ENCODE peak calls at places on chromosomes 1 and 21, in five cellular contexts. B, Y, R, V and N are unnamed samples.

GRCh38 chr1:18951818-18952391 is 4.6 kb downstream of the IFFO2 start:
- DNase-seq in V (no peak), Y (no peak), B (no peak), R (peak; percentile 78), N (no peak)

GRCh38 chr1:53526451-53527101 is 67.4 kb downstream of the DMRTB1 start:
- DNase-seq in B (peak; percentile 45), V (no peak), R (no peak), Y (peak; percentile 71), N (peak; percentile 91)

GRCh38 chr1:238063454-238063853 is 172.7 kb upstream of the ZP4 start:
- DNase-seq in Y (no peak), V (no peak), R (no peak), B (no peak), N (no peak)

GRCh38 chr1:87325982-87326738 is 2.5 kb upstream of the LMO4 start:
- DNase-seq in V (no peak), B (peak; percentile 71), Y (peak; percentile 56), R (peak; percentile 72), N (peak; percentile 74)

GRCh38 chr1:29500651-29501050 is 264.3 kb downstream of the PTPRU start:
- DNase-seq in B (no peak), R (no peak), V (no peak), Y (no peak), N (no peak)

GRCh38 chr1:39632491-39633417 is 6.7 kb downstream of the HEYL start:
- DNase-seq in V (no peak), R (no peak), Y (peak; percentile 83), B (peak; percentile 80), N (peak; percentile 63)

GRCh38 chr1:152870831-152871730 is 7.0 kb upstream of the SMCP start:
- DNase-seq in R (peak; percentile 74), V (peak; percentile 52), B (peak; percentile 91), Y (peak; percentile 76), N (no peak)

GRCh38 chr21:14583629-14584251 is 37.6 kb upstream of the SAMSN1 start:
- DNase-seq in Y (no peak), B (no peak), R (no peak), V (no peak), N (no peak)

DNA sequence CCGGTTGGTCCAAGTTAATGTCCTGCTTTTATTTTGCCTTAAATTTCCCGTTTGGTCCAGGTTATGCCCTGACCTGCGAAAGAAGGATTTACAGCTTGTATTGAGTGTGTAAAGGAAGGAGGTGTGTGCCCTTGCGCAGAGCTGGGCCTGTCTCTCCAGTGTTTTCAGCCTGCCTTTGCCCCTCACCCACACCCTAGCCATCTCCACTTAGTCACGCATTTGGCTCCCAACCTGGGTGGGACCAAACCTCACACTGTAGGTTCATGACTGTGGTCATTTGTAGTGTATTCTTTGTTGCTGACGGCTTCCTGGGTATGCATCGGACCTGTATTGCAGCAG is 567 bp upstream of the SRSF10 start:
- DNase-seq in B (peak; percentile 47), Y (peak; percentile 58), R (no peak), V (peak; percentile 75), N (peak; percentile 43)
- H3K4me1 ChIP-seq in B (peaks cover 31% of the 10 kb centered on the region), Y (peaks cover 37% of the 10 kb centered on the region), R (peaks cover 29% of the 10 kb centered on the region), V (peaks cover 36% of the 10 kb centered on the region), N (peaks cover 42% of the 10 kb centered on the region)

DNA sequence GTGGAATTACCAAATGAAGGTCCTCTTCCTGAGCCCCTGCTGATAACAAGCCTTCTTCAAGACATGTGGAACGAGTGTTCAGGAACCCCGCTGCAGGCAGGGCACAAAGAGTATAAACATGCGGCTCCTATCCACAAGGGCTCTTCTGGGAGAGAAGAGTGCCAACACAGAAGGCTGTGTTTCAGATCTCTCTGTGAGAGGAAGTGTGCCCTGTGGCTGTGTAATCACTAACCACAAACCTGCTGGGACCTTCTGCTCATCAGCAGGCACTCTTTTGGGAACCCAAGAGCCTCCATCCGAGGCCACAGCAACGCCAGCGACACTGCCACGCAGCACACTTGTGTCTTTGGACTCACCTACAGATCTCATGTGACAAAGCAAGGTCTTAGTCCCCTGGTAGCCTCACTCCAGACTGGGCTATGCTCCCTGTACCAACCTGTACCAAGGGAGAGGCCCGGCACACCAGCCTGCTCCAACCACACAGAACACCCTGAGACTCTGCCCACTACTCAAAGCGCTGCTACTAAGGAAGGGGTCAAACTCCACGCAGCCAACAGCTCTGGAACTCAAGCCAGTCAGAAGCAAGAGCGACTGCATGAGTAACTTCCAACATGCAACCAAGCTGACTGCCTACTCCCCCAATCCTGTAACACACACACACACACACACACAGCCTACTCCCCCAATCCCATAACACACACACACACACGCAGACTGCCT is 7.8 kb downstream of the PTTG1IP start:
- DNase-seq in R (peak; percentile 32), V (no peak), B (no peak), Y (no peak), N (peak; percentile 34)
- TF ChIP-seq EZH2phosphoT487 in R (no peak), V (no peak), B (no peak), Y (no peak), N (no peak)

DNA sequence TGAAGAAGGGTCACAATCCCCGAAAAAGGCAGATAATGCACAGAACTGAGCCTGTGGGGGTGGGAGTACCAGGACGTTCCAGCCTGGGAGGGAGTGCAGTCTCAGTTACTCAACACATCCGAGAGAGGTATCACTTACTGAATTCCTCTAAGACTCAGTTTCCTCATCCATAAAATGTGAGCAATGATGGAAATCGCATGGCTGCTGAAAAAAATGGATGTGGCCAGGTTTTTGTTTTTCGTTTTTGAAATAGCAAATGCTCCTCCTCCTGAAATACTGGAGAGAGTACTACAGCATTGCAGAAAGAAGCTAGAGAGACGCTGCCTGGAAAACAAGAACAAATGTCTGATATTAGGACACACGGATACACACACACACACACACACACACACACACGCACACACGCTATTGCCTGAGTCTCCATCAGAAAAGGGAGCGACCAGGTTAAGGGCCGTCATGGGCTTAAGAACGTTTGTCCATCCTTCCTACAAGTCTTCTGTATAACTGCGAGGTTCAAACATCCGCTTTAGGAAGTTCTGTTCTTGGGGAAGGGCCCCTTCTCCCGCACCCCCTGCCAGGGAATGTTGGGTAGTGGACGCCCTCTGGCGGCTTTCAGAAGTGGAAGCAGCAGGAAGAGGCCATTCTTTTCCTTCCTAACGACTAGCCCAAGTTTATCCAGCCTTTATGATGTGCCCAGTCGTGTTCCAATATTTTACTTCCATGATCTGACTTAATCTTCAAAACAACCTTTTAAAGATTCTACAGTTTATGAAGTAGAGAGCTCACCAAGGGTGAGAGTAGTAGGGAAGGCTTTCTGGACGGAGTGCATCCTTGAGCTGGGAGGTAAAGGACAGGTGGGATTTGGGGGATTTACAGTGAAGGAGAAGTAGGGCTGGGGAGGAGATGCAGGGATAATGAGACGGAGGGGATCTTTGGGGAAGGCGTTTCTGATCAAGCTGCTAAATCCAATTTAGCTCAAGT is 699 bp upstream of the NES start:
- DNase-seq in V (no peak), B (peak; percentile 93), R (peak; percentile 45), Y (peak; percentile 82), N (peak; percentile 85)
- H3K4me3 ChIP-seq in V (peak overlapping the region; percentile 39), B (peak overlapping the region; percentile 78), R (peak overlapping the region; percentile 29), Y (peak overlapping the region; percentile 65), N (peak overlapping the region; percentile 36)

GRCh38 chr1:209485759-209486158 is 97.8 kb upstream of the CAMK1G start:
- DNase-seq in R (no peak), B (no peak), Y (no peak), V (no peak), N (no peak)
- H3K4me1 ChIP-seq in R (no peaks in the 10 kb centered on the region), B (no peaks in the 10 kb centered on the region), Y (peaks cover 6% of the 10 kb centered on the region), V (no peaks in the 10 kb centered on the region), N (no peaks in the 10 kb centered on the region)

GRCh38 chr1:202348509-202349262 is at the start of gene PPP1R12B:
- DNase-seq in Y (peak; percentile 100), R (peak; percentile 100), B (peak; percentile 100), V (peak; percentile 98), N (peak; percentile 99)

GRCh38 chr1:202355944-202356553 is 7.5 kb downstream of the PPP1R12B start:
- DNase-seq in Y (no peak), B (no peak), V (no peak), R (no peak), N (no peak)

GRCh38 chr1:202349263-202349928 is 897 bp downstream of the PPP1R12B start:
- DNase-seq in V (no peak), B (no peak), R (peak; percentile 52), Y (peak; percentile 78), N (peak; percentile 48)

GRCh38 chr1:202348005-202348508 is 442 bp upstream of the PPP1R12B start:
- DNase-seq in V (no peak), Y (no peak), R (no peak), B (no peak), N (no peak)

GRCh38 chr1:202351725-202352124 is 3.2 kb downstream of the PPP1R12B start:
- DNase-seq in R (no peak), V (no peak), Y (no peak), B (no peak), N (no peak)
- TF ChIP-seq EZH2phosphoT487 in R (no peak), V (no peak), Y (no peak), B (no peak), N (no peak)

GRCh38 chr1:212926364-212926757 is 24.0 kb upstream of the VASH2 start:
- DNase-seq in B (no peak), V (no peak), Y (no peak), R (no peak), N (no peak)

GRCh38 chr1:212928323-212929281 is 21.7 kb upstream of the VASH2 start:
- DNase-seq in V (no peak), Y (peak; percentile 48), B (peak; percentile 74), R (no peak), N (peak; percentile 1)

GRCh38 chr1:212934050-212934449 is 16.3 kb upstream of the VASH2 start:
- DNase-seq in Y (no peak), V (no peak), R (no peak), B (no peak), N (no peak)

GRCh38 chr1:212935387-212935981 is 14.9 kb upstream of the VASH2 start:
- DNase-seq in V (no peak), B (no peak), R (no peak), Y (no peak), N (no peak)

GRCh38 chr1:212930986-212931678 is 19.2 kb upstream of the VASH2 start:
- DNase-seq in V (no peak), Y (no peak), R (peak; percentile 78), B (no peak), N (peak; percentile 63)
- H3K4me3 ChIP-seq in V (no peak overlapping the region), Y (no peak overlapping the region), R (peak overlapping the region; percentile 63), B (no peak overlapping the region), N (no peak overlapping the region)

GRCh38 chr1:30525631-30525979 is 197.8 kb downstream of the MATN1 start:
- DNase-seq in B (no peak), V (no peak), R (no peak), Y (no peak), N (no peak)
- H3K4me1 ChIP-seq in B (no peaks in the 10 kb centered on the region), V (peaks cover 57% of the 10 kb centered on the region), R (no peaks in the 10 kb centered on the region), Y (peaks cover 43% of the 10 kb centered on the region), N (peaks cover 4% of the 10 kb centered on the region)